ENCODE peak calls at places on chromosome 3, in four cellular contexts. One of them, this sample, is unnamed.
A peak's percentile ranks its signal among the peaks of the same experiment; 100 is the strongest.

GRCh38 chr3:72352176-72352575 is 496.1 kb downstream of the SHQ1 start:
- DNase-seq in GM12865: no peak
- DNase-seq in CD8-positive, alpha-beta memory T cell: no peak
- DNase-seq in posterior cingulate gyrus: no peak
- DNase-seq in this sample: no peak

GRCh38 chr3:24377218-24377993 is 117.2 kb downstream of the THRB start:
- DNase-seq in GM12865: no peak
- DNase-seq in posterior cingulate gyrus: no peak
- DNase-seq in CD8-positive, alpha-beta memory T cell: no peak
- DNase-seq in this sample: no peak

GRCh38 chr3:48435774-48436476 is 4.0 kb downstream of the CCDC51 start:
- DNase-seq in GM12865: peak; percentile 90
- DNase-seq in posterior cingulate gyrus: peak; percentile 77
- DNase-seq in CD8-positive, alpha-beta memory T cell: peak; percentile 79
- DNase-seq in this sample: peak; percentile 84

GRCh38 chr3:151345854-151346253 is 16.5 kb upstream of the P2RY13 start:
- DNase-seq in posterior cingulate gyrus: no peak
- DNase-seq in GM12865: no peak
- DNase-seq in CD8-positive, alpha-beta memory T cell: no peak
- DNase-seq in this sample: no peak

GRCh38 chr3:72309626-72310025 is 524.7 kb upstream of the PROK2 start:
- DNase-seq in CD8-positive, alpha-beta memory T cell: no peak
- DNase-seq in GM12865: no peak
- DNase-seq in posterior cingulate gyrus: no peak
- DNase-seq in this sample: no peak

GRCh38 chr3:169556909-169557308 is 106.6 kb downstream of the MECOM start:
- DNase-seq in CD8-positive, alpha-beta memory T cell: no peak
- DNase-seq in GM12865: no peak
- DNase-seq in posterior cingulate gyrus: no peak
- DNase-seq in this sample: no peak

GRCh38 chr3:62371032-62371734 is 2.2 kb downstream of the FEZF2 start:
- DNase-seq in GM12865: no peak
- DNase-seq in posterior cingulate gyrus: no peak
- DNase-seq in CD8-positive, alpha-beta memory T cell: no peak
- DNase-seq in this sample: no peak

GRCh38 chr3:191141728-191142127 is 57.3 kb upstream of the OSTN start:
- DNase-seq in posterior cingulate gyrus: no peak
- DNase-seq in GM12865: no peak
- DNase-seq in CD8-positive, alpha-beta memory T cell: no peak
- DNase-seq in this sample: no peak

GRCh38 chr3:27681249-27681748 is 40.8 kb downstream of the EOMES start:
- DNase-seq in GM12865: peak; percentile 70
- DNase-seq in posterior cingulate gyrus: no peak
- DNase-seq in CD8-positive, alpha-beta memory T cell: no peak
- DNase-seq in this sample: peak; percentile 6

GRCh38 chr3:131596884-131597283 is 94.1 kb upstream of the MRPL3 start:
- DNase-seq in posterior cingulate gyrus: no peak
- DNase-seq in CD8-positive, alpha-beta memory T cell: no peak
- DNase-seq in GM12865: no peak
- DNase-seq in this sample: no peak

GRCh38 chr3:27943106-27943505 is 221.0 kb upstream of the EOMES start:
- DNase-seq in GM12865: peak; percentile 28
- DNase-seq in posterior cingulate gyrus: no peak
- DNase-seq in CD8-positive, alpha-beta memory T cell: no peak
- DNase-seq in this sample: no peak

GRCh38 chr3:191353022-191353777 is 22.9 kb upstream of the UTS2B start:
- DNase-seq in posterior cingulate gyrus: no peak
- DNase-seq in GM12865: no peak
- DNase-seq in CD8-positive, alpha-beta memory T cell: no peak
- DNase-seq in this sample: no peak

GRCh38 chr3:123332124-123332641 is 116.7 kb downstream of the ADCY5 start:
- DNase-seq in GM12865: no peak
- DNase-seq in CD8-positive, alpha-beta memory T cell: no peak
- DNase-seq in posterior cingulate gyrus: no peak
- DNase-seq in this sample: no peak

GRCh38 chr3:175192536-175192935 is 333.4 kb downstream of the NAALADL2 start:
- DNase-seq in GM12865: no peak
- DNase-seq in posterior cingulate gyrus: no peak
- DNase-seq in CD8-positive, alpha-beta memory T cell: no peak
- DNase-seq in this sample: no peak

GRCh38 chr3:46574263-46574662 is 8.2 kb upstream of the LRRC2 start:
- DNase-seq in GM12865: no peak
- DNase-seq in posterior cingulate gyrus: no peak
- DNase-seq in CD8-positive, alpha-beta memory T cell: no peak
- DNase-seq in this sample: no peak

GRCh38 chr3:143482106-143483088 is 362.8 kb downstream of the CHST2 start:
- DNase-seq in GM12865: peak; percentile 35
- DNase-seq in CD8-positive, alpha-beta memory T cell: no peak
- DNase-seq in posterior cingulate gyrus: no peak
- DNase-seq in this sample: no peak

GRCh38 chr3:23377928-23378672 is 175.0 kb downstream of the UBE2E2 start:
- DNase-seq in posterior cingulate gyrus: no peak
- DNase-seq in CD8-positive, alpha-beta memory T cell: no peak
- DNase-seq in GM12865: peak; percentile 18
- DNase-seq in this sample: no peak

GRCh38 chr3:181007262-181007661 is 17.7 kb upstream of the DNAJC19 start:
- DNase-seq in posterior cingulate gyrus: no peak
- DNase-seq in CD8-positive, alpha-beta memory T cell: no peak
- DNase-seq in GM12865: no peak
- DNase-seq in this sample: no peak

GRCh38 chr3:134877788-134878187 is 82.7 kb downstream of the EPHB1 start:
- DNase-seq in posterior cingulate gyrus: no peak
- DNase-seq in GM12865: no peak
- DNase-seq in CD8-positive, alpha-beta memory T cell: no peak
- DNase-seq in this sample: no peak

GRCh38 chr3:139326707-139327106 is 17.1 kb upstream of the MRPS22 start:
- DNase-seq in CD8-positive, alpha-beta memory T cell: no peak
- DNase-seq in GM12865: no peak
- DNase-seq in posterior cingulate gyrus: no peak
- DNase-seq in this sample: no peak